ENCODE peak calls at places on chromosomes 5 and 9, in four cellular contexts. N is choroid plexus epithelial cell, D is mucosa of gallbladder, X is T-helper 17 cell. O is an unnamed sample.
A peak's percentile ranks its signal among the peaks of the same experiment; 100 is the strongest.

GRCh38 chr9:107389617-107390071 is 99.9 kb downstream of the KLF4 start:
- DNase-seq in D (peak; percentile 53), X (no peak), N (peak; percentile 30), O (no peak)

GRCh38 chr5:78509884-78510769 is 138.4 kb downstream of the LHFPL2 start:
- DNase-seq in X (no peak), N (no peak), D (peak; percentile 64), O (no peak)

GRCh38 chr5:164204338-164204946 is 699.0 kb downstream of the MAT2B start:
- DNase-seq in N (peak; percentile 77), X (no peak), D (no peak), O (no peak)

GRCh38 chr9:98807811-98808195 is 333 bp downstream of the GALNT12 start:
- DNase-seq in D (no peak), X (no peak), N (no peak), O (no peak)

GRCh38 chr5:24505291-24505690 is 139.5 kb downstream of the CDH10 start:
- DNase-seq in D (no peak), N (no peak), X (no peak), O (no peak)

GRCh38 chr5:146137967-146138403 is 32.6 kb upstream of the PLAC8L1 start:
- DNase-seq in D (peak; percentile 40), X (no peak), N (peak; percentile 91), O (no peak)

GRCh38 chr5:132639706-132640130 is 18.3 kb upstream of the IL13 start:
- DNase-seq in D (no peak), X (no peak), N (no peak), O (peak; percentile 64)

GRCh38 chr9:20649381-20649780 is 27.1 kb upstream of the MLLT3 start:
- DNase-seq in X (no peak), D (no peak), N (peak; percentile 21), O (no peak)

O was measured in T-helper 1 cell.